ENCODE peak calls at places on chromosomes 3 and 15, in four cellular contexts. N, D, H and Z are unnamed samples.

GRCh38 chr3:32934150-32934742 is 17.2 kb upstream of the CCR4 start:
- DNase-seq in N (peak; percentile 51), D (peak; percentile 22), H (no peak), Z (peak; percentile 40)

GRCh38 chr15:22962611-22963010 is 17.6 kb downstream of the CYFIP1 start:
- DNase-seq in N (no peak), D (no peak), H (peak; percentile 28), Z (no peak)

GRCh38 chr3:187027531-187027936 is 97.2 kb downstream of the ST6GAL1 start:
- DNase-seq in N (no peak), D (no peak), H (no peak), Z (no peak)

GRCh38 chr3:109178701-109179100 is 42.2 kb downstream of the C3orf85 start:
- DNase-seq in N (no peak), D (no peak), H (no peak), Z (no peak)

GRCh38 chr15:63476229-63476632 is 28.2 kb upstream of the USP3 start:
- DNase-seq in N (no peak), D (peak; percentile 63), H (no peak), Z (no peak)

GRCh38 chr3:18774319-18774877 is 349.3 kb upstream of the SATB1 start:
- DNase-seq in N (no peak), D (no peak), H (no peak), Z (no peak)

GRCh38 chr3:136955813-136956212 is 2.0 kb upstream of the IL20RB start:
- DNase-seq in N (no peak), D (peak; percentile 74), H (no peak), Z (no peak)

GRCh38 chr3:69088033-69088432 is 3.3 kb downstream of the ARL6IP5 start:
- DNase-seq in N (no peak), D (peak; percentile 33), H (no peak), Z (no peak)

GRCh38 chr3:124078978-124079911 is 87.3 kb upstream of the ROPN1 start:
- DNase-seq in N (peak; percentile 31), D (peak; percentile 34), H (no peak), Z (peak; percentile 35)

GRCh38 chr3:10249833-10250232 is 1.6 kb downstream of the TATDN2 start:
- DNase-seq in N (no peak), D (no peak), H (no peak), Z (no peak)

GRCh38 chr3:58347984-58348383 is 15.3 kb downstream of the PXK start:
- DNase-seq in N (no peak), D (no peak), H (no peak), Z (no peak)

GRCh38 chr15:67901922-67902321 is 62.1 kb upstream of the RNU6-1 start:
- DNase-seq in N (no peak), D (no peak), H (no peak), Z (no peak)

GRCh38 chr3:41405466-41405865 is 206.2 kb downstream of the CTNNB1 start:
- DNase-seq in N (no peak), D (no peak), H (no peak), Z (no peak)

GRCh38 chr3:165549665-165550064 is 287.6 kb downstream of the BCHE start:
- DNase-seq in N (no peak), D (no peak), H (peak; percentile 55), Z (no peak)

GRCh38 chr15:52709172-52709979 is 30.2 kb upstream of the ATOSA start:
- DNase-seq in N (peak; percentile 38), D (no peak), H (no peak), Z (no peak)
- TF ChIP-seq POLR2A in N (no peak), D (no peak), H (no peak), Z (no peak)

GRCh38 chr3:24495334-24495994 is 814 bp upstream of the THRB start:
- DNase-seq in N (no peak), D (no peak), H (peak; percentile 76), Z (peak; percentile 63)
- TF ChIP-seq POLR2A in N (no peak), D (no peak), H (no peak), Z (no peak)

GRCh38 chr3:146156060-146156459 is 4.9 kb downstream of the PLOD2 start:
- DNase-seq in N (no peak), D (peak; percentile 54), H (no peak), Z (no peak)

GRCh38 chr3:146153429-146153828 is 7.6 kb downstream of the PLOD2 start:
- DNase-seq in N (no peak), D (no peak), H (no peak), Z (no peak)

GRCh38 chr3:146155022-146155421 is 6.0 kb downstream of the PLOD2 start:
- DNase-seq in N (no peak), D (no peak), H (no peak), Z (no peak)

GRCh38 chr3:146154316-146154715 is 6.7 kb downstream of the PLOD2 start:
- DNase-seq in N (no peak), D (no peak), H (no peak), Z (no peak)

GRCh38 chr3:146152841-146153240 is 8.1 kb downstream of the PLOD2 start:
- DNase-seq in N (no peak), D (no peak), H (no peak), Z (no peak)
- TF ChIP-seq POLR2A in N (no peak), D (no peak), H (no peak), Z (no peak)

GRCh38 chr3:49929333-49930240 is at the start of gene MON1A:
- DNase-seq in N (peak; percentile 88), D (peak; percentile 93), H (peak; percentile 98), Z (peak; percentile 96)
- TF ChIP-seq POLR2A in N (peak; percentile 47), D (peak; percentile 80), H (peak; percentile 46), Z (no peak)

DNA sequence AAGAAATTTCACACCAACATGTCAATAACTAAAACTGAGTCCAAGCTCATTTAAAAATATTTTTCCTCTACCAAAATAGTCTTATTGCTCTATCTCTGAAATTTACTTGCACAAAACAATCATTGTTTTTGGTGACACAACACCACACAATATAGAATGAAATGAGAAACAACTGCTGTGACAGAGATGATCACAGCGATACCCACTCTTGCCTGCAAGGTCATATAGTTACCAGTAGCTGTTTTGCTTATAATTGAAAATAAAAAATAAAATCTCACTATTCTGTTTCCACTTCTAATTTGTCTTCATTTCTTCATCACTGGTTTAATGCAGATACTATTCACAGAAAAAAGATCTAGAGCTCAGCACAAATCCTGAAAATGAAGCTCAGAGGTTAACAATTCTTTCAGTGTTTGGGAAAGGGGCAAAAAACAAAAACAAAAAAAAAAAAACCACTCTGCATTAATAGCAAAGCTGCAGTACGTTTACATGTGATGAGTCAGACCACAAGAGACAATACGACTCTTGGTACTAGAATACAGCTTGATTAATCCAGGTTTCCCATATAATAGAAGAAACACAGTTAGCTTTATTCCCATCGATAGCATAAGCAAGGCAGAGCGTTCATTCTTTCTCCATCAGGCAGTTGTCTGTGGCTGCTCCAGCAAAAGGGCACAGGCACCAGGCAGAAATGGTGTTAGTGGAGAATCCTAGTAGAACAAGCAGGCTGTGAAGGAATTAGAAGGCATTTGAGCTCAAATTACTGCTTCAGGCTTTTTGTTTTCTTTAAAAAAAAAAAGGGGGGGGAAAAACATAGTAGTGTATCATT is 794 bp downstream of the ANKRD28 start:
- DNase-seq in N (peak; percentile 45), D (peak; percentile 82), H (no peak), Z (no peak)
- TF ChIP-seq POLR2A in N (no peak), D (peak; percentile 5), H (no peak), Z (no peak)

DNA sequence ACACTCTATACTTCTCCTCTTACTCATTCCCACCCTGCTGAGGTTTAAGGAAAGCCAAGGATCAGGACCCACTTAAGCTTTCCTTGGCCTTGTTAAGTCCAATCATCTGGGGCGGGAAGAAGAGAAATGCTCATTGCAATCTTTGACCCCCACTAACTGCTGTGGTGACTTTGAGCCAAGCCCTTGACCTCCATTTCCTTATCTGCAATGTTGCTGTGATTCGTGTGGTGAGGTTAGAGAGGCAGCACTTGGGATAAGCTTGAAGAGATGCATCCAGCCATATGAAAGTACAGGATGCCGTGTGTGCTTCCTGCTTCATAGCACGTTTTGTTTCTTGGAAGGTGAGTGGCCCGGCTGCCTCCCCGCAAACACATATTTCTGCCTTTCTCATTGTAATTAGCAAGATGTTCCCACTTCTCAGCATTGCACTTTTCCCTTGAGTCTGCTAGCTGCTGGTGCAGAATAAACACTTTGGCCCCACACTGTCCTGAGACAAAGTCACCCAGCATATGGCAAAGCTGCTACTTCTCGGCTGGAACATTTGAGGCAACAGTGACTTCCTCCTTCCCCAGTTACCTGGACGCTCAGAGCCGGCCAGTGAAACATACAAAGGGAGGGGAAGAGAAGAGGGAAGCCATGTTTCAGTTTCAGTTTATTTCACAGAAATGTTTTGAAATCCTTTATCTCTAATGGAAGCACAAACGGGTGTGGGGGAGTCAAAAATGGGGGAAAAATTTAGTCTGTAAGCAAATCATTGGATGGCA is 10.5 kb upstream of the NUDT16 start:
- DNase-seq in N (no peak), D (no peak), H (no peak), Z (no peak)
- TF ChIP-seq POLR2A in N (no peak), D (no peak), H (no peak), Z (no peak)

GRCh38 chr3:157082305-157082981 is 77.5 kb downstream of the CCNL1 start:
- DNase-seq in N (no peak), D (no peak), H (no peak), Z (no peak)
- TF ChIP-seq POLR2A in N (no peak), D (no peak), H (no peak), Z (no peak)

GRCh38 chr15:92654662-92655061 is 913 bp downstream of the FAM174B start:
- DNase-seq in N (no peak), D (peak; percentile 44), H (no peak), Z (no peak)

GRCh38 chr15:92653366-92653765 is 2.2 kb downstream of the FAM174B start:
- DNase-seq in N (no peak), D (no peak), H (no peak), Z (no peak)

GRCh38 chr15:92656089-92656488 is 514 bp upstream of the FAM174B start:
- DNase-seq in N (no peak), D (no peak), H (no peak), Z (no peak)

GRCh38 chr15:92653836-92654524 is 1.6 kb downstream of the FAM174B start:
- DNase-seq in N (no peak), D (peak; percentile 83), H (peak; percentile 76), Z (peak; percentile 56)

DNA sequence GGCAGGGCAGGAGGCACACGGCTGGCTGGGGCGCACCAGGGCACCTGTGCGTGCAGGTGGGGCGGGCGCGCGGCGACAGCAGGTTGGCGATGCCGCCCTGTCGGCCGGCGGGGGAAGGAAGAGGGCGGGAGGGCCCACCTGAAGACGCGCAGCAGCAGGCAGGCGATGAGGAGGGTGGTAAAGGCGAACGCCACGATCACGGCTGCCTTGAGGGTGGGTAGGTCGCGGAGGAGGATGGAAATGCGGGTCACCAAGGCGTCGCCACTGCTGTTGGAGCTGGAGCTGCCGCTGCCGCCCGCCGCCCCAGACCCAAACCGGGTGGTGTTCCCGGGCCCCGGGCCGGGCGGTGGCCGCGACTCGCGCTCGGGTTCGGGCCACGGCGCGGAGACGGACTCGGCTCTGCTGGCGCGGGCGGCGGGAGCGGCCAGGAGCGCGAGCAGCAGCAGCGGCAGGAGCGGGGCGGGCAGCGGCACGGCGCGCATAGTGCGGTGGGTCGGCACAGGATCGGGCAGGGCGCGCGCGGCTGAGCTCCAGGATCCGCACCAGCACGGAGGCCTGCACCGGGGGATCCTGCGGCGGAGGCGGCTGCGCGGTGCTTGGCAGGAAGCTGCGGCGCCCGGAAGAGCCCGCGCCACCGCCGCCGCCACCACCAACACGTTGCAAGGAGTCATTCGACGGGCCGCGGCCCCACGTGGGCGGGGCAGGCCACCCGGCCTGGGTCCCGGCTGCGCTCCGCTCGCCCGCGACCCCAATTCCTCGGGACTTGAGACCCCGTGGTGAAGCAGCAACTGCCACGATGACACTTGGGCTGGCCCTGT is at the start of gene FAM174B:
- DNase-seq in N (no peak), D (peak; percentile 51), H (peak; percentile 72), Z (peak; percentile 68)
- TF ChIP-seq POLR2A in N (no peak), D (peak; percentile 53), H (no peak), Z (no peak)

GRCh38 chr15:89017370-89018066 is 70.7 kb upstream of the ABHD2 start:
- DNase-seq in N (peak; percentile 78), D (peak; percentile 64), H (peak; percentile 88), Z (peak; percentile 85)
- TF ChIP-seq POLR2A in N (no peak), D (no peak), H (no peak), Z (no peak)